ENCODE peak calls at places on chromosome 11, in five cellular contexts. K, E, P, J and Y are unnamed samples.

GRCh38 chr11:35141538-35141937 is 2.6 kb downstream of the CD44 start:
- DNase-seq in P (no peak), E (no peak), J (peak), K (no peak), Y (no peak)

GRCh38 chr11:94786264-94787126 is 18.3 kb downstream of the AMOTL1 start:
- DNase-seq in J (no peak), E (no peak), K (peak), P (no peak), Y (no peak)

GRCh38 chr11:35529971-35530495 is 4.6 kb upstream of the PAMR1 start:
- DNase-seq in J (peak), K (peak), P (no peak), E (no peak), Y (no peak)

GRCh38 chr11:94193288-94193687 is 64.6 kb downstream of the PANX1 start:
- DNase-seq in J (no peak), E (no peak), K (peak), P (no peak), Y (no peak)

GRCh38 chr11:111602865-111603632 is 800 bp downstream of the SIK2 start:
- DNase-seq in P (no peak), J (peak), E (peak), K (peak), Y (no peak)

GRCh38 chr11:100646545-100646944 is 40.5 kb upstream of the ARHGAP42 start:
- DNase-seq in P (no peak), E (no peak), J (no peak), K (no peak), Y (no peak)

GRCh38 chr11:114291847-114292680 is 4.1 kb upstream of the NNMT start:
- DNase-seq in E (no peak), K (peak), J (no peak), P (no peak), Y (no peak)

GRCh38 chr11:68810164-68810563 is 31.6 kb downstream of the CPT1A start:
- DNase-seq in P (no peak), J (no peak), E (peak), K (no peak), Y (no peak)

GRCh38 chr11:126113515-126113957 is 50.9 kb upstream of the CDON start:
- DNase-seq in J (peak), E (peak), P (no peak), K (peak), Y (peak)

GRCh38 chr11:122656073-122656630 is 630 bp downstream of the UBASH3B start:
- DNase-seq in K (peak), E (no peak), J (peak), P (peak), Y (no peak)

GRCh38 chr11:2647167-2647566 is 52.6 kb downstream of the KCNQ1OT1 start:
- DNase-seq in E (no peak), K (no peak), P (no peak), J (no peak), Y (no peak)

GRCh38 chr11:133982901-133983300 is 26.1 kb upstream of the IGSF9B start:
- DNase-seq in P (no peak), E (no peak), K (no peak), J (no peak), Y (no peak)

GRCh38 chr11:34468209-34468841 is 29.6 kb downstream of the CAT start:
- DNase-seq in J (no peak), E (peak), P (no peak), K (peak), Y (peak)

GRCh38 chr11:127651888-127652221 is 651.3 kb upstream of the KIRREL3 start:
- DNase-seq in K (no peak), E (no peak), J (no peak), P (no peak), Y (no peak)

GRCh38 chr11:3014314-3014938 is 22.3 kb upstream of the NAP1L4 start:
- DNase-seq in P (no peak), J (no peak), E (no peak), K (no peak), Y (no peak)

GRCh38 chr11:17768547-17768946 is 34.0 kb downstream of the KCNC1 start:
- DNase-seq in P (no peak), E (no peak), K (no peak), J (no peak), Y (no peak)

GRCh38 chr11:124917115-124917637 is 1.9 kb upstream of the HEPN1 start:
- DNase-seq in K (peak), P (no peak), J (no peak), E (peak), Y (no peak)

GRCh38 chr11:20672575-20672974 is 3.2 kb downstream of the NELL1 start:
- DNase-seq in E (no peak), J (no peak), P (no peak), K (no peak), Y (peak)

GRCh38 chr11:69040581-69041260 is 8.0 kb upstream of the TPCN2 start:
- DNase-seq in P (no peak), E (no peak), K (peak), J (no peak), Y (no peak)

GRCh38 chr11:295351-296205 is 3.7 kb downstream of the IFITM5 start:
- DNase-seq in J (no peak), P (no peak), E (no peak), K (no peak), Y (no peak)

GRCh38 chr11:29224739-29225384 is 792.0 kb downstream of the KCNA4 start:
- DNase-seq in E (no peak), J (no peak), K (no peak), P (peak), Y (no peak)

GRCh38 chr11:34890812-34891211 is 25.4 kb downstream of the APIP start:
- DNase-seq in K (peak), E (peak), J (no peak), P (no peak), Y (peak)

GRCh38 chr11:279966-280761 is 2.0 kb downstream of the NLRP6 start:
- DNase-seq in P (no peak), E (no peak), J (no peak), K (peak), Y (no peak)

GRCh38 chr11:113871331-113871730 is 4.0 kb downstream of the USP28 start:
- DNase-seq in K (peak), P (no peak), E (no peak), J (no peak), Y (no peak)

GRCh38 chr11:69049490-69049867 is 747 bp downstream of the TPCN2 start:
- DNase-seq in J (no peak), E (no peak), K (no peak), P (no peak), Y (no peak)

GRCh38 chr11:130189492-130190210 is 30.1 kb downstream of the ST14 start:
- DNase-seq in K (no peak), E (no peak), P (no peak), J (no peak), Y (no peak)

GRCh38 chr11:46701078-46701654 is 335 bp downstream of the ZNF408 start:
- DNase-seq in P (no peak), J (no peak), K (no peak), E (no peak), Y (no peak)

GRCh38 chr11:69947772-69948255 is 128.6 kb upstream of the FGF3 start:
- DNase-seq in K (no peak), E (no peak), J (no peak), P (no peak), Y (peak)